ENCODE peak calls at places on chromosome 22, in four cellular contexts. H is DND-41, N is cardiac muscle cell, Q is Peyer's patch. W is an unnamed sample.

GRCh38 chr22:49203863-49204598 is 623.6 kb downstream of the BRD1 start:
- DNase-seq in H (no peak), N (no peak), Q (no peak), W (no peak)

GRCh38 chr22:28497188-28497587 is 182.5 kb downstream of the TTC28 start:
- DNase-seq in H (no peak), N (no peak), Q (no peak), W (no peak)

GRCh38 chr22:37802310-37803194 is 5.2 kb upstream of the GCAT start:
- DNase-seq in H (peak), N (peak), Q (peak), W (no peak)

GRCh38 chr22:37638351-37639069 is 959 bp upstream of the SH3BP1 start:
- DNase-seq in H (peak), N (no peak), Q (peak), W (no peak)

GRCh38 chr22:46041642-46042041 is 64.7 kb upstream of the WNT7B start:
- DNase-seq in H (no peak), N (no peak), Q (peak), W (no peak)

GRCh38 chr22:27673839-27674238 is 127.7 kb downstream of the MN1 start:
- DNase-seq in H (no peak), N (no peak), Q (no peak), W (no peak)

GRCh38 chr22:32308191-32308590 is 49.5 kb upstream of the RFPL3 start:
- DNase-seq in H (no peak), N (no peak), Q (no peak), W (no peak)

GRCh38 chr22:46791201-46791731 is 28.8 kb downstream of the TBC1D22A start:
- DNase-seq in H (peak), N (no peak), Q (peak), W (no peak)

GRCh38 chr22:50261615-50262459 is at the start of gene MAPK12:
- DNase-seq in H (no peak), N (peak), Q (no peak), W (no peak)

GRCh38 chr22:49469896-49470740 is 357.6 kb downstream of the BRD1 start:
- DNase-seq in H (no peak), N (no peak), Q (peak), W (no peak)

GRCh38 chr22:22576244-22576988 is 17.4 kb upstream of the PRAME start:
- DNase-seq in H (peak), N (no peak), Q (peak), W (no peak)

GRCh38 chr22:32628626-32629587 is 154.3 kb downstream of the FBXO7 start:
- DNase-seq in H (no peak), N (no peak), Q (no peak), W (no peak)

GRCh38 chr22:49009359-49010063 is 818.2 kb downstream of the BRD1 start:
- DNase-seq in H (no peak), N (no peak), Q (no peak), W (no peak)

GRCh38 chr22:48959496-48959895 is 868.2 kb downstream of the BRD1 start:
- DNase-seq in H (no peak), N (no peak), Q (peak), W (peak)

GRCh38 chr22:48940266-48940987 is 887.2 kb downstream of the BRD1 start:
- DNase-seq in H (no peak), N (no peak), Q (no peak), W (no peak)

GRCh38 chr22:38706101-38706884 is 549 bp downstream of the GTPBP1 start:
- DNase-seq in H (peak), N (peak), Q (peak), W (peak)

GRCh38 chr22:50530280-50530856 is 556 bp upstream of the TYMP start:
- DNase-seq in H (no peak), N (no peak), Q (peak), W (peak)

GRCh38 chr22:37242395-37242918 is 1.6 kb downstream of the RAC2 start:
- DNase-seq in H (peak), N (no peak), Q (peak), W (no peak)

GRCh38 chr22:27794244-27794643 is 7.3 kb downstream of the MN1 start:
- DNase-seq in H (no peak), N (peak), Q (no peak), W (no peak)

GRCh38 chr22:44615602-44616180 is 86.3 kb upstream of the PRR5 start:
- DNase-seq in H (no peak), N (no peak), Q (no peak), W (no peak)

GRCh38 chr22:32723632-32724031 is 77.9 kb upstream of the TIMP3 start:
- DNase-seq in H (peak), N (no peak), Q (no peak), W (peak)

GRCh38 chr22:35218079-35218478 is 39.2 kb upstream of the HMGXB4 start:
- DNase-seq in H (no peak), N (no peak), Q (no peak), W (no peak)

GRCh38 chr22:35214968-35215367 is 42.3 kb upstream of the HMGXB4 start:
- DNase-seq in H (no peak), N (no peak), Q (no peak), W (no peak)

GRCh38 chr22:35215993-35216392 is 41.3 kb upstream of the HMGXB4 start:
- DNase-seq in H (no peak), N (no peak), Q (no peak), W (no peak)

GRCh38 chr22:35219012-35219411 is 38.3 kb upstream of the HMGXB4 start:
- DNase-seq in H (no peak), N (no peak), Q (no peak), W (no peak)

DNA sequence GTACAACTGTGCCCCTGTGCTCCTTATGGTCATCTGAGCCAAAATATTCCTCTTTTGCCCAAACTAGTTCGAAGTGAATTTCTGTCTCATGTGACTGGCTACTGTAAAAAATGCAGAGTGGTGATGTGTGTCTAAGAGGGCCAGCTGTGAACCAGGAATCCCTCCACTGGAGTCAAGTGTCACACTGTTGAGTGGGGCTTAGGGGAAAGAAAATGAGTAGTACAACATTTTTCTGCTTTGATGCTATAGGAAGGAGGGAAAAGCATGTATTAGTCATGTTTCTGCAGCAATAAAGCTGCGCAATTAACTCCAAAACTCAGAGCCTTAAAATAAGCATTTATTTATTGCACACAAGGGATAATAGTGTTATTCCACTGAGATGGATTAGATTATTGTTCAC is 39.8 kb upstream of the HMGXB4 start:
- DNase-seq in H (no peak), N (no peak), Q (no peak), W (no peak)
- H3K4me3 ChIP-seq in H (no peak), N (no peak), Q (no peak), W (no peak)

GRCh38 chr22:25085930-25086901 is 113.4 kb upstream of the CRYBB3 start:
- DNase-seq in H (no peak), N (no peak), Q (no peak), W (no peak)

GRCh38 chr22:25085156-25085555 is 114.5 kb upstream of the CRYBB3 start:
- DNase-seq in H (no peak), N (no peak), Q (no peak), W (no peak)

GRCh38 chr22:25083414-25084166 is 116.1 kb upstream of the CRYBB3 start:
- DNase-seq in H (no peak), N (no peak), Q (no peak), W (no peak)

GRCh38 chr22:25086902-25087282 is 112.8 kb upstream of the CRYBB3 start:
- DNase-seq in H (no peak), N (no peak), Q (no peak), W (no peak)

DNA sequence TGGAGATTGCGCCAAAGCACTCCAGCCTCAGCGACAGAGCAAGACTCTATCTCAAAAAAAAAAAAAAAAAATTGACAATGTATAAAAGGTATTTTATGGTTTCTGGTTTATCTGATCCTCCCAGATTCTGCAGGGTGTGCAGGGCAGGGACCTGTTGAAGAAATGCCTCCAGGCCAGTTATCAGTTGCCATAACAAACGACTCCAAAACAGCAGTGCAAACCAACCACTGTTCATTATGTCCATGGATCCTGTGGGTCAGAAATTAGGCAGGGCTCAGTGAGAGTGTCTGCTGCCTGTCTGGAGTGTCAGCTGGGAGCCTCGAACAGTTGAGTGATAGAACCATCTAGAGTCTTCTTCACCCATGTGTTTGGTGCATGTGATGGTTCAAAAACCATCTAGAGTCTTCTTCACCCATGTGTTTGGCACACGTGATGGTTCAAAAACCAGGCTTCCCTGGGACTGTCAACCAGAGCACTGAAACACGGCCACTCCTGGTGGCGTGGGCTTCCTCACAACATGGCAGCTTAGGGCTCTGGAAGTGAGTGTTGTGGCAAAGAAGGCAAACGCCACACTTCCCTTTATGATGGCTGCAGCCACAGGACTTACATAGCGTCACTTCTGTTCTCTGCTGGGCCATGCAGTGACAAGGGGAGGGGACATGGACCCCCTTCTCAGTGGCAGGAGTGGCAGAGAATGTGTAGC is 115.1 kb upstream of the CRYBB3 start:
- DNase-seq in H (no peak), N (no peak), Q (no peak), W (no peak)
- TF ChIP-seq CTCF in H (no peak), N (no peak), Q (no peak), W (no peak)

GRCh38 chr22:41863472-41863871 is 30.6 kb downstream of the SREBF2 start:
- DNase-seq in H (no peak), N (no peak), Q (no peak), W (no peak)

GRCh38 chr22:41862530-41863266 is 29.8 kb downstream of the SREBF2 start:
- DNase-seq in H (no peak), N (peak), Q (no peak), W (no peak)

GRCh38 chr22:41857160-41857859 is 24.4 kb downstream of the SREBF2 start:
- DNase-seq in H (peak), N (peak), Q (no peak), W (peak)

GRCh38 chr22:41857860-41858199 is 24.9 kb downstream of the SREBF2 start:
- DNase-seq in H (no peak), N (no peak), Q (no peak), W (no peak)

GRCh38 chr22:41862160-41862529 is 29.2 kb downstream of the SREBF2 start:
- DNase-seq in H (no peak), N (no peak), Q (no peak), W (no peak)
- H3K4me3 ChIP-seq in H (no peak), N (no peak), Q (no peak), W (no peak)

DNA sequence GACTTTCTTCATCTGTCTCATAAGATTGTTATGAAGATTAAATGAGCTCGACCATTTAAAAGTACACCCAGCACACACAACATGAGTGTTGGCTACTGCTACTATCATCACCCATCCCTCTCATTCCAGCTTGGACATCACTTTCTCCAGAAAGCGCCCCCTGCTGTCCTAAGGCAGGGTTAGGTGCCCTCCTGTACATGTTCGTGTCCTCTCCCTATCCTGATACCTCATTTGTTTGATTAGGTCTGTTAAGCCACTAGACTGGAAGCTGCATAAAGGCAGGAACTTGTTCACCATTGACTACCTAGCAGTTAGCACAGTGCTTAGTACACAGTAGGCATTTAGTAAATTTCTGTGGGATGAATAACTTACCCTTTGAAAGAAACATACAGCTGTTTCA is 85.5 kb downstream of the ENTHD1 start:
- DNase-seq in H (peak), N (no peak), Q (no peak), W (no peak)
- TF ChIP-seq CTCF in H (peak), N (peak), Q (no peak), W (no peak)